ENCODE peak calls at places on chromosomes 7 and 10, in five cellular contexts. P, H, Z, B and C are unnamed samples.

GRCh38 chr10:50603151-50603850 is 20.5 kb downstream of the SGMS1 start:
- DNase-seq in H (no peak), Z (no peak), P (no peak), B (no peak), C (no peak)

GRCh38 chr10:107544706-107545520 is 380.4 kb upstream of the SORCS1 start:
- DNase-seq in P (no peak), B (no peak), Z (no peak), H (no peak), C (no peak)

GRCh38 chr10:58358947-58359346 is 24.1 kb downstream of the UBE2D1 start:
- DNase-seq in Z (no peak), P (no peak), B (no peak), H (no peak), C (no peak)

GRCh38 chr7:105487559-105488218 is 34.4 kb downstream of the PUS7 start:
- DNase-seq in H (peak), B (peak), P (peak), Z (peak), C (no peak)

GRCh38 chr7:82343-83155 is 109.8 kb upstream of the FAM20C start:
- DNase-seq in P (no peak), H (no peak), B (peak), Z (no peak), C (no peak)

GRCh38 chr10:63692205-63692896 is 171.2 kb downstream of the REEP3 start:
- DNase-seq in Z (no peak), P (peak), B (no peak), H (no peak), C (no peak)

GRCh38 chr7:55343002-55343781 is 21.9 kb upstream of the LANCL2 start:
- DNase-seq in Z (no peak), B (no peak), H (no peak), P (no peak), C (no peak)

GRCh38 chr10:30775779-30776591 is 146.4 kb upstream of the LYZL2 start:
- DNase-seq in P (no peak), Z (peak), H (no peak), B (no peak), C (no peak)

GRCh38 chr7:69429817-69430501 is 168.3 kb upstream of the AUTS2 start:
- DNase-seq in B (peak), Z (peak), H (no peak), P (no peak), C (no peak)

GRCh38 chr7:332020-332517 is 42.1 kb downstream of the FOXL3 start:
- DNase-seq in Z (no peak), B (peak), H (no peak), P (no peak), C (no peak)

GRCh38 chr7:138036135-138036534 is 34.2 kb upstream of the CREB3L2 start:
- DNase-seq in P (no peak), H (no peak), B (no peak), Z (no peak), C (no peak)

GRCh38 chr7:88757371-88757770 is 2.1 kb upstream of the ZNF804B start:
- DNase-seq in P (no peak), H (no peak), B (no peak), Z (no peak), C (no peak)

GRCh38 chr10:331186-331585 is 195.9 kb downstream of the ZMYND11 start:
- DNase-seq in Z (no peak), P (no peak), H (no peak), B (no peak), C (no peak)

GRCh38 chr10:21519981-21520436 is 5.5 kb downstream of the SKIDA1 start:
- DNase-seq in P (peak), H (no peak), B (peak), Z (peak), C (no peak)

GRCh38 chr10:103125323-103126267 is 67.5 kb downstream of the NT5C2 start:
- DNase-seq in B (no peak), P (peak), H (peak), Z (no peak), C (no peak)

GRCh38 chr10:130236711-130237110 is 100.5 kb downstream of the GLRX3 start:
- DNase-seq in H (no peak), P (no peak), B (no peak), Z (no peak), C (no peak)

GRCh38 chr7:18179058-18179457 is 151.4 kb upstream of the PRPS1L1 start:
- DNase-seq in B (no peak), P (peak), Z (no peak), H (no peak), C (no peak)

GRCh38 chr10:104284783-104285182 is 15.8 kb downstream of the GSTO2 start:
- DNase-seq in P (no peak), B (no peak), H (no peak), Z (no peak), C (no peak)

DNA sequence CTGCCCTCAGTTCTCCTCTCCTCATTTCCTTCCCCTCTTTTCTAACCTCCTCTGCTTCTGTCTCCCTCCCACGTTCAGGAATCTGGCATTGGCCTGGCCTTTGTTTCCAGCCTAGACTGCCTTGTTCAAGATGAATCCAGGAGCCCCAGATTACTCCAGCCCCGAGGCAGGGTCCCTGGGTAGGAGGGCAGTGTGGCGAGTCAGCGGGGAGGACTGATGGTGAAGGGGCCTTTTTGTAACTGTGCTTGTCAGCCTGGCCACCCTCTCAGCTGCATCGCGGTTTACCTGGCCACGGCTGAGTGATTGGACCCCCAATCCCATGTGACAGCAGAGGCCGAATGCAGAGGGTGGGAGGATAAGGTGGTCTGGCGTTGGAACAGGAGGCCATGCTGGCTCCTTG is 96.1 kb upstream of the SHH start:
- DNase-seq in Z (no peak), B (no peak), P (no peak), H (no peak), C (no peak)
- TF ChIP-seq CTCF in Z (no peak), B (no peak), P (no peak), H (no peak), C (no peak)

GRCh38 chr7:94250984-94251383 is 143.7 kb upstream of the COL1A2 start:
- DNase-seq in P (no peak), B (no peak), Z (no peak), H (no peak), C (no peak)

GRCh38 chr7:94250124-94250523 is 144.6 kb upstream of the COL1A2 start:
- DNase-seq in H (no peak), B (no peak), P (no peak), Z (no peak), C (no peak)

GRCh38 chr7:94252124-94252523 is 142.6 kb upstream of the COL1A2 start:
- DNase-seq in B (no peak), Z (no peak), P (no peak), H (no peak), C (no peak)

GRCh38 chr7:94253696-94254095 is 141.0 kb upstream of the COL1A2 start:
- DNase-seq in B (no peak), P (no peak), Z (no peak), H (no peak), C (no peak)

DNA sequence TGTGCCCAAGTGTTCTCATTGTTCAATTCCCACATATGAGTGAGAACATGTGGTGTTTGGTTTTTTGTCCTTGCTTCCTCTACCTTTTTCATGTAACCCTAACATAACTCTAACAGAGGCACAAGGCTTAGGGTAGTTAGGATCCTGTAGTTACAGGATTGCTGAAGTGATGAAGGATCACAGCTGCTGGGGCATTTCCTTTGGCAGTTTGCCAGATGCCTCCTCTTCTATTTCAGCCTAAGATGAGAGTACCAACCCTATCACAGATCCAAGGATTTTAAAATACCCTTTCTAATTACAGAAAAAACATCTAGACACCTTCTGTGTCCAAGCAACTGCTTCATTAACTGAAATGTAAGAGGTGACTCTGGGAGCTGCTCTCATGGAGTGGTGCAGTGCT is 141.7 kb upstream of the COL1A2 start:
- DNase-seq in P (no peak), B (no peak), H (no peak), Z (no peak), C (no peak)
- TF ChIP-seq CTCF in P (no peak), B (no peak), H (no peak), Z (no peak), C (no peak)

DNA sequence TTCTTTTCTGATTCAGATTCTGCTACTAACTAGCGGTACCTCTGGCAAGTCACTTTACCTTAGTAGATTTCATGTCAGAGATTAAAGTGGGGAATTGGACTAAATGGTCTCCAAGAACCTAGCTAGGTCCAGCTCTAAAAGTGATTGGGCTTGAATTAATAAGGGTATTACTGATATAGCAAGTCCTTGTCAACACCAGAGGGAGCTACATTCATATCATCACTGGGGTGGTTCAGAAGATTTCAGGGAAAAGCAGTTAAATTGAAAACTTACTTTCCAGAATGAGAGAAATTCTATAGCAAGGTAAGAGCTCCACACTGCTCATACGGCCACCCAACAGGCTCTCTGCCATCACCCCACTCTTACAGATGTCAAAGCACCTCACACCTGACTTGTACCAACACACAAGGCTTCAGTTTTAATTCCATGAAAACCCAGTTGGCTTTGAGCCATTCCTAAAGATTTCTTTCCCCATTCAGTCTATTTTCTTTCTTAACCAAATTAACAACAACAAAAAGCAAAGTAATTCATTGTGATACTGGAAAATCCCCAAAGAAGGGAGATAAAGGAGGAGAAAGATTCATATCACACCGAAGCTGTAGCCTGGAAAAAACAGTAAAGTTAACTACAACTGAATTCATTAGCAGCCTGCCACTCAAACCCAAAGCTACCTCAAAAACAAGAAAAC is 38.0 kb upstream of the SPOCK2 start:
- DNase-seq in Z (peak), P (peak), B (peak), H (peak), C (no peak)
- TF ChIP-seq CTCF in Z (peak), P (peak), B (peak), H (peak), C (peak)

GRCh38 chr7:150823484-150824126 is 23.0 kb downstream of the TMEM176A start:
- DNase-seq in H (no peak), P (no peak), Z (no peak), B (no peak), C (no peak)

GRCh38 chr7:150820148-150820547 is 19.6 kb downstream of the TMEM176A start:
- DNase-seq in Z (no peak), P (peak), B (no peak), H (no peak), C (no peak)

GRCh38 chr7:150818971-150819370 is 18.4 kb downstream of the TMEM176A start:
- DNase-seq in Z (no peak), P (no peak), H (no peak), B (no peak), C (no peak)

GRCh38 chr7:150823010-150823409 is 22.4 kb downstream of the TMEM176A start:
- DNase-seq in H (no peak), B (no peak), Z (no peak), P (no peak), C (no peak)

DNA sequence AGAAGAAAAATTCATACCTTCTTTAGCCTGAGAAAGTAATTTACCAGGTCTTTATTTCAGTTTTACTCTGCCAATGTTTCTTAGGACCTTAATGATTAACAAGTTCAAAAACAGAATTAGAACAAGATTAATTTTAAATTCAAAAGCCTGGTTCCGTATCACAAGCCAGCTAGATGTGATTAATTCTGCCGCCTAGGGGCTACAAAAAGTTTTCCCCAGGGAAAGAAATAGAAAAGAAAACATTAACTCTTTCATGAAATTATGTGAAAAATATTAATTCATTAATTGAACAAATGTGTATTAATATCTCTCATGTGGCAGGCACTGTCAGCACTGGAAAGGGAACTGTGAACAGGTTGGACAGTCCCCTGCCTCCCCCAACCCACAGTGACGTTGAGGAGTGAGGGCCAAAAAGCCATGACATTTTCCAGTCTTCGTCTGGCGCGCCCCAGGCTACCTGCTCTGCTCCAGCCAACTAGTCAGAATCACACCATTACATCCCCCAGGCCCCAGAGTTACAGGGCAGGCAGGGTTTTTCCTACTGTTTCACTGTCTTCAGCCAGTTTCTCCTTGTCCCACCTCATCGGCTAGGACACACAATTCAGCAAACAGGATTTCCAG is 20.1 kb downstream of the TMEM176A start:
- DNase-seq in B (no peak), Z (no peak), H (no peak), P (peak), C (no peak)
- TF ChIP-seq CTCF in B (no peak), Z (no peak), H (no peak), P (no peak), C (no peak)

DNA sequence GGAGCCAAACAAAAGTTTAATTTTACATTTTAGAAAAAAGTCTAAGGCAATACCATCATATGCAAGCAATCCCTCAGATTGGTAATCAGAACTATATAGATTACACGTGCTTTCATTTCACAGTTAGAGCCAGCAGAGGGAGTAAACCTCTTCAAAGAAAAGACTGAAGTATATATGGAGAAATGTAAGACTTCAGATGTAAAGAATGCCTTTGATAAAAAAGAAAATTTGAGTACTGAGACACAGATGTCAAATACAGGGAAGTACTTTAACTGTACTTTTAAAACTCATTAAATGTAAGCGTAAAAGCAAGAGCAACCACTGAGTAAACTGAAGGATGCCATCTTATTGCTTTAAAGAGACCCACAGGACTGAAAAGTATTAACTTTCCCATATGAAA is 101.4 kb upstream of the FAM133B start:
- DNase-seq in Z (peak), B (peak), P (peak), H (peak), C (no peak)
- TF ChIP-seq CTCF in Z (peak), B (peak), P (peak), H (peak), C (peak)

DNA sequence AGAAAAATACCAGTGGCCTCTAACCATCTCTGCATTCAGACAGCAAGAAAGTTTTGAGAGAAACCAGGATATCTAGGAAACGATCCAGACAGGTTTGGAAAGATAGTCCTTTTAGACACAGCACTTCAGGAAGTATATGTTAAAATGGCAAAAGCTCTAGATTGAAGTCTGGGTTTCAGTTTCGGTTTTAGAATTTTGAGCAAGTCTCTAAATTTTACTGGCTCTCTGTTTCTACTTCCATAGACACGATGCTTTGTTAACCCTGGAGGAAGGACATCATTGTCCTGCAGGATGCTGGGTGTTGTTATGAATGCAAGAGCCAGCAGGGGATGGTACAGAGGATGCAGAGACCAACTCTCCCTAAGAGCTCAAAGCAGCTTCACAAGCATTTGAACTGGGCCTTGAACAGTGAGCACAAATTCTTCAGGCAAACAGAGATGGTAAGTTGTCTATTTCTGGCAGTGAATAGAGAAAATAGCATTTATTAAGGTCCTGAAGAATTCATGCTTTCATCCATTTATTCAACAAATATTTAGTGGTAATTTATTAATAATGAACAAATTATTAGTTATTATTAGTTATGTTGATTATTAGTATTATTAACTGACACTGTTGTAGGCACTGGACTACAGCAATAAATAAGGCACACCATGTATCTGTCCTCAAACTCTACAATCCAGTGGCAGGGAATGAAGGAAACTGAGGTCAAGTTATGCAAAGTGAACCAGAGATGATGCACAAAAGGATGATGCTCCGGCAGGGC is 152.7 kb upstream of the NRP1 start:
- DNase-seq in H (no peak), P (peak), B (peak), Z (peak), C (no peak)
- TF ChIP-seq CTCF in H (no peak), P (no peak), B (no peak), Z (peak), C (peak)

GRCh38 chr7:117313582-117313981 is 9.3 kb downstream of the WNT2 start:
- DNase-seq in H (no peak), P (no peak), B (no peak), Z (no peak), C (no peak)

GRCh38 chr7:117308891-117309290 is 14.0 kb downstream of the WNT2 start:
- DNase-seq in B (no peak), P (no peak), Z (no peak), H (no peak), C (no peak)

GRCh38 chr7:117312593-117312992 is 10.3 kb downstream of the WNT2 start:
- DNase-seq in B (no peak), H (no peak), P (no peak), Z (no peak), C (no peak)
- TF ChIP-seq CTCF in B (peak), H (no peak), P (no peak), Z (peak), C (peak)